ENCODE peak calls at places on chromosome 11, in ten cellular contexts. F, C, W, H, M, V, Q, Z, U and J are unnamed samples.

GRCh38 chr11:38952698-38953097 is 2354.7 kb upstream of the RAG2 start:
- DNase-seq in U (no peak), Q (no peak), C (no peak), W (no peak), M (no peak), H (no peak), Z (no peak), V (no peak), F (no peak), J (no peak)

GRCh38 chr11:8604078-8604723 is 10.2 kb upstream of the STK33 start:
- DNase-seq in F (peak; percentile 72), Q (no peak), H (peak; percentile 51), W (peak; percentile 91), C (peak; percentile 100), Z (peak; percentile 51), M (peak; percentile 70), U (no peak), V (no peak), J (peak; percentile 100)

GRCh38 chr11:119509969-119510401 is 87.0 kb upstream of the THY1 start:
- DNase-seq in Q (no peak), W (no peak), M (no peak), U (no peak), Z (no peak), H (no peak), C (peak; percentile 88), F (no peak), V (no peak), J (peak; percentile 49)

GRCh38 chr11:64747961-64748715 is 4.2 kb upstream of the RASGRP2 start:
- DNase-seq in V (no peak), M (no peak), Z (no peak), C (no peak), F (no peak), H (no peak), U (no peak), W (no peak), Q (no peak), J (peak; percentile 8)

GRCh38 chr11:116948375-116948774 is 111.0 kb upstream of the APOA1 start:
- DNase-seq in C (no peak), Q (no peak), F (no peak), V (no peak), H (no peak), U (no peak), W (no peak), M (no peak), Z (no peak), J (no peak)

GRCh38 chr11:26904801-26905200 is 89.1 kb upstream of the FIBIN start:
- DNase-seq in M (no peak), Z (no peak), W (no peak), U (no peak), Q (no peak), F (no peak), V (no peak), C (no peak), H (no peak), J (no peak)

GRCh38 chr11:73141309-73142127 is 600 bp downstream of the FCHSD2 start:
- DNase-seq in U (no peak), M (peak; percentile 31), H (peak; percentile 78), F (peak; percentile 71), Z (peak; percentile 36), Q (no peak), W (peak; percentile 89), V (peak; percentile 84), C (peak; percentile 76), J (no peak)

GRCh38 chr11:62601114-62601363 is 626 bp downstream of the MTA2 start:
- DNase-seq in M (no peak), H (no peak), Q (no peak), U (peak; percentile 75), F (no peak), Z (no peak), W (peak; percentile 67), C (no peak), V (no peak), J (no peak)

GRCh38 chr11:132056689-132057088 is 686.3 kb downstream of the NTM start:
- DNase-seq in H (no peak), U (no peak), Z (no peak), C (peak; percentile 86), F (no peak), V (no peak), M (no peak), W (no peak), Q (no peak), J (peak; percentile 45)

GRCh38 chr11:70786021-70786665 is 387.8 kb downstream of the CTTN start:
- DNase-seq in Q (no peak), Z (no peak), C (no peak), H (no peak), W (no peak), U (peak; percentile 42), M (no peak), V (no peak), F (no peak), J (no peak)

GRCh38 chr11:109984634-109985289 is 108.4 kb upstream of the ZC3H12C start:
- DNase-seq in Z (no peak), F (no peak), C (no peak), V (no peak), H (no peak), Q (no peak), M (no peak), W (no peak), U (no peak), J (no peak)

GRCh38 chr11:99501655-99502054 is 480.9 kb downstream of the CNTN5 start:
- DNase-seq in F (no peak), Z (no peak), Q (no peak), M (no peak), H (no peak), W (no peak), U (no peak), C (no peak), V (no peak), J (no peak)
- H3K9me3 ChIP-seq in F (no peaks in the 10 kb centered on the region), Z (no peaks in the 10 kb centered on the region), Q (no peaks in the 10 kb centered on the region), M (no peaks in the 10 kb centered on the region), H (no peaks in the 10 kb centered on the region), W (no peaks in the 10 kb centered on the region), U (no peaks in the 10 kb centered on the region), C (no peaks in the 10 kb centered on the region), V (no peaks in the 10 kb centered on the region), J (no peaks in the 10 kb centered on the region)

GRCh38 chr11:7416080-7416479 is 69.2 kb upstream of the OLFML1 start:
- DNase-seq in M (no peak), U (no peak), F (no peak), C (no peak), Z (no peak), H (no peak), W (no peak), Q (no peak), V (no peak), J (no peak)

GRCh38 chr11:7415537-7415817 is 69.8 kb upstream of the OLFML1 start:
- DNase-seq in C (no peak), F (no peak), W (no peak), Q (no peak), U (no peak), V (no peak), Z (no peak), H (no peak), M (no peak), J (no peak)

GRCh38 chr11:7418916-7419315 is 66.4 kb upstream of the OLFML1 start:
- DNase-seq in H (no peak), F (no peak), W (no peak), M (no peak), Z (no peak), U (no peak), C (no peak), Q (no peak), V (no peak), J (no peak)

GRCh38 chr11:7417328-7417727 is 68.0 kb upstream of the OLFML1 start:
- DNase-seq in F (no peak), V (no peak), C (no peak), Z (no peak), M (no peak), H (no peak), Q (no peak), W (no peak), U (no peak), J (no peak)

GRCh38 chr11:7418061-7418460 is 67.2 kb upstream of the OLFML1 start:
- DNase-seq in U (no peak), Q (no peak), Z (no peak), M (no peak), C (no peak), H (no peak), V (no peak), F (no peak), W (no peak), J (no peak)
- H3K27me3 ChIP-seq in U (no peaks in the 10 kb centered on the region), Q (no peaks in the 10 kb centered on the region), Z (no peaks in the 10 kb centered on the region), M (no peaks in the 10 kb centered on the region), C (no peaks in the 10 kb centered on the region), H (no peaks in the 10 kb centered on the region), V (no peaks in the 10 kb centered on the region), F (no peaks in the 10 kb centered on the region), W (no peaks in the 10 kb centered on the region), J (no peaks in the 10 kb centered on the region)

DNA sequence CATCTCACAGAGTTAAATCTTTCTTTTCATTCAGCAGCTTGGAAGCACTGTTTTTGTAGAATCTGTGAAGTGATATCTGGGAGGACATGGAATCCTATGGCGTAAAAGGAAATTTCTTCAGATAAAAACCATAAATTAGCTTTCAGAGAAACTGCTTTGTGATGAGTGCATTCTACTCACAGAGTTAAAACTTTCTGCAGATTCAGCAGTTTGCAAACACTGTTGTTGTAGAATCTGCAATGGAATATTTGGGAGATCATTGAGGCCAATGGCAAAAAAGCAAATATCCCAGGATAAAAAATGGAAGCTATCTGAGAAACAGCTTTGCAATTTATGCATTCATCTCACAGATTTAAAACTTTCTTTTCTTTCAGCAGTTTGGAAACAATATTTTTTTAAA is 180.6 kb downstream of the OR4A47 start:
- DNase-seq in Z (no peak), W (no peak), U (no peak), H (no peak), Q (no peak), C (no peak), F (no peak), V (no peak), M (no peak), J (no peak)
- H3K9me3 ChIP-seq in Z (peaks cover 95% of the 10 kb centered on the region), W (peaks cover 99% of the 10 kb centered on the region), U (no peaks in the 10 kb centered on the region), H (peaks cover 2% of the 10 kb centered on the region), Q (no peaks in the 10 kb centered on the region), C (no peaks in the 10 kb centered on the region), F (no peaks in the 10 kb centered on the region), V (no peaks in the 10 kb centered on the region), M (no peaks in the 10 kb centered on the region), J (no peaks in the 10 kb centered on the region)

GRCh38 chr11:3204141-3205015 is 14.2 kb downstream of the MRGPRG start:
- DNase-seq in Z (no peak), H (no peak), C (no peak), F (no peak), Q (no peak), M (no peak), V (peak; percentile 4), W (no peak), U (no peak), J (no peak)

GRCh38 chr11:3203221-3204043 is 15.2 kb downstream of the MRGPRG start:
- DNase-seq in M (no peak), C (no peak), Q (no peak), Z (no peak), F (no peak), H (peak; percentile 31), V (peak; percentile 7), W (peak; percentile 78), U (no peak), J (no peak)

GRCh38 chr11:3206128-3206921 is 12.3 kb downstream of the MRGPRG start:
- DNase-seq in C (no peak), Q (no peak), H (no peak), V (no peak), Z (no peak), M (no peak), W (no peak), U (peak; percentile 5), F (no peak), J (no peak)

GRCh38 chr11:3206922-3207204 is 11.8 kb downstream of the MRGPRG start:
- DNase-seq in F (no peak), H (no peak), Z (no peak), W (no peak), Q (no peak), V (no peak), M (no peak), U (no peak), C (no peak), J (no peak)

GRCh38 chr11:3205261-3206127 is 13.1 kb downstream of the MRGPRG start:
- DNase-seq in M (no peak), H (no peak), Q (no peak), Z (no peak), C (no peak), W (no peak), V (no peak), F (no peak), U (no peak), J (no peak)
- H3K27me3 ChIP-seq in M (peaks cover 26% of the 10 kb centered on the region), H (peaks cover 22% of the 10 kb centered on the region), Q (peaks cover 8% of the 10 kb centered on the region), Z (no peaks in the 10 kb centered on the region), C (peaks cover 28% of the 10 kb centered on the region), W (peaks cover 90% of the 10 kb centered on the region), V (no peaks in the 10 kb centered on the region), F (no peaks in the 10 kb centered on the region), U (no peaks in the 10 kb centered on the region), J (peaks cover 61% of the 10 kb centered on the region)